ENCODE peak calls at places on chromosomes 3 and 15, in six cellular contexts. One of them, this sample, is unnamed.

GRCh38 chr15:76229266-76229665 is 82.0 kb downstream of the ETFA start:
- DNase-seq in RWPE2: no peak
- DNase-seq in AG09319: no peak
- DNase-seq in nucleus accumbens: no peak
- DNase-seq in progenitor cell of endocrine pancreas: no peak
- DNase-seq in activated CD8-positive, alpha-beta memory T cell treated with anti-CD3 and anti-CD28 coated beads for 24 hours: no peak
- DNase-seq in this sample: no peak

GRCh38 chr3:15974647-15975046 is 176.9 kb upstream of the ANKRD28 start:
- DNase-seq in RWPE2: no peak
- DNase-seq in AG09319: no peak
- DNase-seq in nucleus accumbens: no peak
- DNase-seq in progenitor cell of endocrine pancreas: no peak
- DNase-seq in activated CD8-positive, alpha-beta memory T cell treated with anti-CD3 and anti-CD28 coated beads for 24 hours: no peak
- DNase-seq in this sample: no peak

GRCh38 chr15:90710436-90710835 is 6.7 kb upstream of the BLM start:
- DNase-seq in RWPE2: no peak
- DNase-seq in AG09319: no peak
- DNase-seq in nucleus accumbens: no peak
- DNase-seq in progenitor cell of endocrine pancreas: no peak
- DNase-seq in activated CD8-positive, alpha-beta memory T cell treated with anti-CD3 and anti-CD28 coated beads for 24 hours: no peak
- DNase-seq in this sample: no peak

GRCh38 chr3:131917006-131917405 is 117.8 kb downstream of the CPNE4 start:
- DNase-seq in RWPE2: no peak
- DNase-seq in AG09319: no peak
- DNase-seq in nucleus accumbens: no peak
- DNase-seq in progenitor cell of endocrine pancreas: no peak
- DNase-seq in activated CD8-positive, alpha-beta memory T cell treated with anti-CD3 and anti-CD28 coated beads for 24 hours: no peak
- DNase-seq in this sample: no peak

GRCh38 chr3:129612350-129613204 is 6.1 kb upstream of the PLXND1 start:
- DNase-seq in RWPE2: no peak
- DNase-seq in AG09319: no peak
- DNase-seq in nucleus accumbens: no peak
- DNase-seq in progenitor cell of endocrine pancreas: no peak
- DNase-seq in activated CD8-positive, alpha-beta memory T cell treated with anti-CD3 and anti-CD28 coated beads for 24 hours: no peak
- DNase-seq in this sample: no peak

GRCh38 chr15:76345880-76346665 is 9.5 kb downstream of the ISL2 start:
- DNase-seq in RWPE2: no peak
- DNase-seq in AG09319: no peak
- DNase-seq in nucleus accumbens: no peak
- DNase-seq in progenitor cell of endocrine pancreas: no peak
- DNase-seq in activated CD8-positive, alpha-beta memory T cell treated with anti-CD3 and anti-CD28 coated beads for 24 hours: peak; percentile 68
- DNase-seq in this sample: no peak

GRCh38 chr3:184756151-184756681 is 44.4 kb upstream of the MAGEF1 start:
- DNase-seq in RWPE2: no peak
- DNase-seq in AG09319: no peak
- DNase-seq in nucleus accumbens: no peak
- DNase-seq in progenitor cell of endocrine pancreas: no peak
- DNase-seq in activated CD8-positive, alpha-beta memory T cell treated with anti-CD3 and anti-CD28 coated beads for 24 hours: no peak
- DNase-seq in this sample: no peak

GRCh38 chr3:54121404-54122045 is 827 bp upstream of the CACNA2D3 start:
- DNase-seq in RWPE2: no peak
- DNase-seq in AG09319: no peak
- DNase-seq in nucleus accumbens: no peak
- DNase-seq in progenitor cell of endocrine pancreas: peak; percentile 25
- DNase-seq in activated CD8-positive, alpha-beta memory T cell treated with anti-CD3 and anti-CD28 coated beads for 24 hours: no peak
- DNase-seq in this sample: no peak

GRCh38 chr3:112365035-112365434 is 32.1 kb downstream of the CD200 start:
- DNase-seq in RWPE2: no peak
- DNase-seq in AG09319: no peak
- DNase-seq in nucleus accumbens: no peak
- DNase-seq in progenitor cell of endocrine pancreas: no peak
- DNase-seq in activated CD8-positive, alpha-beta memory T cell treated with anti-CD3 and anti-CD28 coated beads for 24 hours: no peak
- DNase-seq in this sample: no peak

GRCh38 chr3:154177406-154177805 is 56.2 kb downstream of the ARHGEF26 start:
- DNase-seq in RWPE2: no peak
- DNase-seq in AG09319: no peak
- DNase-seq in nucleus accumbens: no peak
- DNase-seq in progenitor cell of endocrine pancreas: no peak
- DNase-seq in activated CD8-positive, alpha-beta memory T cell treated with anti-CD3 and anti-CD28 coated beads for 24 hours: no peak
- DNase-seq in this sample: no peak

This sample was measured in HS-27A.